ENCODE peak calls at places on chromosomes 13 and 19, in nine cellular contexts. R, U, T, Y, G, O, F, B and A are unnamed samples.

GRCh38 chr13:22194106-22194810 is 523.4 kb downstream of the FGF9 start:
- DNase-seq in G (no peak), B (no peak), F (peak), R (no peak), Y (no peak), T (no peak), U (no peak), O (no peak), A (no peak)

GRCh38 chr19:4686700-4687099 is 16.6 kb upstream of the MYDGF start:
- DNase-seq in T (no peak), O (no peak), U (no peak), G (no peak), F (peak), R (no peak), Y (no peak), B (no peak), A (no peak)

GRCh38 chr13:79455331-79455730 is 25.6 kb upstream of the NDFIP2 start:
- DNase-seq in R (no peak), O (no peak), T (no peak), G (no peak), F (no peak), Y (no peak), U (no peak), B (no peak), A (no peak)

GRCh38 chr13:23921451-23921888 is 24.2 kb upstream of the C1QTNF9B start:
- DNase-seq in G (no peak), F (no peak), T (no peak), R (no peak), U (no peak), Y (no peak), B (no peak), O (no peak), A (peak)

GRCh38 chr13:43388282-43389034 is 365.1 kb downstream of the DNAJC15 start:
- DNase-seq in T (peak), U (no peak), O (no peak), F (no peak), Y (peak), B (no peak), G (no peak), R (no peak), A (no peak)

GRCh38 chr13:97337985-97338384 is 96.0 kb upstream of the RAP2A start:
- DNase-seq in F (no peak), G (no peak), B (no peak), R (no peak), Y (no peak), O (no peak), U (no peak), T (no peak), A (no peak)

GRCh38 chr19:47610902-47611301 is 2.0 kb downstream of the BICRA start:
- DNase-seq in O (no peak), B (no peak), F (no peak), Y (peak), R (no peak), G (no peak), T (peak), U (no peak), A (no peak)

GRCh38 chr19:7471696-7472620 is 16.9 kb downstream of the PEX11G start:
- DNase-seq in T (no peak), F (no peak), U (no peak), O (no peak), R (no peak), B (no peak), G (no peak), Y (no peak), A (no peak)

GRCh38 chr13:104737713-104738112 is 1671.5 kb upstream of the SLC10A2 start:
- DNase-seq in R (no peak), T (no peak), U (no peak), O (no peak), B (no peak), G (no peak), F (no peak), Y (no peak), A (no peak)

GRCh38 chr13:96052655-96053002 is 572 bp downstream of the UGGT2 start:
- DNase-seq in F (no peak), O (no peak), R (no peak), G (no peak), U (peak), T (no peak), Y (no peak), B (no peak), A (no peak)

GRCh38 chr19:5621945-5622464 is 571 bp downstream of the SAFB2 start:
- DNase-seq in G (peak), Y (no peak), F (peak), O (peak), B (peak), U (peak), R (peak), T (peak), A (no peak)

GRCh38 chr13:52882803-52883202 is 34.4 kb upstream of the PCDH8 start:
- DNase-seq in Y (no peak), B (no peak), F (no peak), U (no peak), T (no peak), G (no peak), O (no peak), R (no peak), A (no peak)

GRCh38 chr19:2449019-2449418 is 7.7 kb downstream of the LMNB2 start:
- DNase-seq in R (no peak), G (no peak), T (no peak), Y (no peak), O (no peak), U (no peak), F (no peak), B (no peak), A (no peak)

GRCh38 chr13:43981091-43981490 is 101.4 kb downstream of the LACC1 start:
- DNase-seq in U (peak), O (no peak), Y (no peak), T (no peak), G (no peak), F (no peak), B (no peak), R (no peak), A (no peak)

GRCh38 chr13:77338961-77339401 is 12.1 kb upstream of the MYCBP2 start:
- DNase-seq in Y (no peak), O (no peak), B (no peak), U (no peak), G (no peak), F (no peak), T (no peak), R (no peak), A (no peak)

GRCh38 chr19:50639121-50640112 is at the start of gene SYT3:
- DNase-seq in R (no peak), T (peak), G (peak), B (no peak), Y (peak), U (peak), F (no peak), O (no peak), A (no peak)

GRCh38 chr19:9883231-9883758 is 48.2 kb downstream of the PIN1 start:
- DNase-seq in F (no peak), Y (no peak), G (no peak), T (no peak), B (no peak), R (peak), U (no peak), O (no peak), A (no peak)

DNA sequence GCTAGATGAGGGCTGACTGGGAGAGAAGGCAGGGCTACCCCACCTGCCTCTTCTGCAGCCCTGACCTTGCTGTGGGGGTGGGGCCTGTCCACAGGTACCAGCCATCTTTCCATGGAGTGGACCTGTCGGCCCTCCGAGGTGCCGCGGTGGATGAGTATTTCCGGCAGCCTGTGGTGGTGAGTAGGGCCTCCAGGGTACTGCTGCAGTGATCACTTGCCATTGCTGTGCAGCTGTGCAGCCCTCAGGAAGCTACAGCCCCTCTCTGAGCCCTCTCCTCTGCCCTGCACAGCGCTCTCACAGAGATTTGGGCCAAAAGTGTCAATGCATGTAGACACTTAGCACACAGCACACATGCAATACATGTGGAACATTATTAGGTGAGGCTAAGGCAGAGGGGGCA is 11.8 kb downstream of the YIPF2 start:
- DNase-seq in G (no peak), Y (no peak), U (no peak), O (no peak), T (no peak), R (no peak), F (no peak), B (no peak), A (no peak)
- TF ChIP-seq POLR2A in G (no peak), Y (no peak), U (no peak), O (no peak), T (no peak), R (no peak), F (no peak), B (no peak), A (no peak)

GRCh38 chr19:45767410-45767880 is 1.6 kb downstream of the SIX5 start:
- DNase-seq in U (no peak), G (peak), Y (peak), T (peak), B (peak), F (peak), R (peak), O (peak), A (peak)
- TF ChIP-seq POLR2A in U (no peak), G (peak), Y (no peak), T (peak), B (peak), F (peak), R (no peak), O (peak), A (peak)

DNA sequence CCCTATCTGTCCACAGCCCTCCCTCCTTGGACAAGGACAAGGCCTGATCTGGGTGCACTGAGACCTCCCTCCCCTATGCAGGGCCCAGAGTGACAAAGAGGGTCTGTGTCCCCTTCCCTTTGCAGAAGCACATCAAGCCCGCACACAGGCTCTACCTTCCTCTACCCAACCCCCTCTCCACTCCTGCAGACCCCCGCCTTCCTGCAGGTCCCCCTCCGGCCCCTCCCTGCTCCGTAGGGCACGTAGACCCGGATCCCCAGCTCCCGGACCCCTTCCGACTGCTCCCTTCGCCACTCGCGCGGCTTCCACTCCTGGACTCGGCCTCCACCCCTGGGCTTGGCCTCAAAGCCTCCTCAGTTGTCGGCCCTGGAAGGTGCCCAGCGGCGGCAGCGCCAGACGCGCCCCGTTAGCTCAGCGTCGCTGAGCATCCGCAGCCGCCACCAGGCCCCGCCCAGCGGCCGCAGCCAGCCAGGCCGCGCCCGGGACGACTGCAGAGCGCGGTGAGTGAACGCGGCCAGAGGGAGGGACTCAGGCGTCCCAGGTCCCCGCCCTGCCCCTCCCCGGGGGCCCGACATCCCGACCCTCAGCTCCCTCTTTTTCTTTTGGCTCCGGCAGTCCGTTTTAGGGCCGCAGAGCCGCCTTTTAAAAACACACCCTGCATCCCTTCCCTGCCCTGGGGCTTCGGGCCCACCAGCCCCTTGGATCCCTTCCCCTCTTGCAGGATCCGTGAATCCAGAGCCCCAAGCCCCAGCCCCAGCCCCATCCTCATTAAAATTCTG is 1.6 kb upstream of the MYADM start:
- DNase-seq in T (peak), U (peak), F (peak), Y (peak), B (peak), R (peak), O (peak), G (peak), A (peak)
- TF ChIP-seq POLR2A in T (no peak), U (peak), F (peak), Y (no peak), B (no peak), R (no peak), O (peak), G (no peak), A (no peak)

DNA sequence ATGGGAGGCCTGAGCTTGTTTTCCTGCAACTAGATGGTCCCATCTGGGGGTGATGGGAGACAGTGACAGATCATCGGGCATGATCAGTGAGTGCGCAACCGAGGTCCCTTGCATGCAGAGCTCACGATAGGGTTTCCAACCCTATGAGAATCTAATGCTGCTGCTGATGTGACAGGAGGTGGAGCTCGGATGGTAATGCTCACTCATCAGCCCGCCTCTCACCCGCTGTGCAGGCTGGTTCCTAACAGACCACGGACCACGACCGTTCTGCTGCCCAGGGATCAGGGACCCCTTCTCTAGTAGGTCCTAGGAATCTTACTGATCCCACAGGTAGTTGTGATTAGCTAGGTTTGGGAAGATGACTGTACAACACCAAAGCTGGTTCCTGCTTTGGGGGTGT is 23.5 kb upstream of the GARRE1 start:
- DNase-seq in Y (no peak), O (no peak), F (no peak), U (no peak), G (no peak), B (no peak), R (no peak), T (no peak), A (no peak)
- TF ChIP-seq POLR2A in Y (no peak), O (no peak), F (no peak), U (no peak), G (no peak), B (no peak), R (no peak), T (no peak), A (no peak)

GRCh38 chr19:33260628-33261418 is 35.2 kb upstream of the SLC7A10 start:
- DNase-seq in T (no peak), B (no peak), R (no peak), U (no peak), O (no peak), Y (no peak), G (no peak), F (peak), A (peak)

GRCh38 chr19:33261511-33262192 is 36.0 kb upstream of the SLC7A10 start:
- DNase-seq in R (no peak), G (no peak), F (no peak), B (no peak), U (no peak), Y (no peak), T (no peak), O (no peak), A (no peak)

GRCh38 chr19:33256266-33256665 is 30.6 kb upstream of the SLC7A10 start:
- DNase-seq in Y (no peak), R (no peak), G (no peak), U (no peak), B (no peak), T (no peak), F (no peak), O (no peak), A (no peak)

GRCh38 chr19:33257828-33258227 is 32.2 kb upstream of the SLC7A10 start:
- DNase-seq in Y (no peak), F (no peak), O (no peak), G (no peak), R (no peak), T (no peak), B (no peak), U (no peak), A (no peak)

DNA sequence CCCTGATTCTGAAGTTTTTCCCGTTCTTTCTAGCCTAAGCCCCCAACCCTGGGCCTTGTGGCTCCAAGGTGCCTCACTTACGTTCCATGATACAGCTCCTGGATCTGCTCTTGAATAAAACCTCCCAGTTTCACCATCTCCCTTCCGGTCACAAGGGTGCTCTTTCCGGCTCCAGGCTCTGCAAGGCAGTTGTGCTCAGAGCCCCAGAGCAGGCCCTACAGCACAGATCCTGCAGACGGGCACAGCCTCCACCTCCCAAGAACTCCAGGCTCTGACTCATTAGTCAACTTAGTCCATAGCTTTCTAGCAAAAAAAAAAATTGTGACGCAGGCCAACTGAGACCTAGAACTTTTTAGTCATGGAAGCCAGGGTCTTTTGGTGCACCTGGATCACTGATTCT is 33.9 kb upstream of the SLC7A10 start:
- DNase-seq in O (no peak), G (no peak), Y (no peak), U (no peak), F (no peak), R (no peak), B (no peak), T (no peak), A (no peak)
- TF ChIP-seq POLR2A in O (no peak), G (no peak), Y (no peak), U (no peak), F (no peak), R (no peak), B (no peak), T (no peak), A (no peak)

GRCh38 chr19:16100524-16100923 is 11.2 kb upstream of the RAB8A start:
- DNase-seq in O (no peak), F (no peak), U (no peak), Y (no peak), T (no peak), B (no peak), R (no peak), G (no peak), A (no peak)

GRCh38 chr19:16096281-16096855 is 15.3 kb upstream of the RAB8A start:
- DNase-seq in Y (no peak), G (no peak), O (no peak), F (no peak), B (no peak), T (no peak), U (no peak), R (no peak), A (no peak)

GRCh38 chr19:16095071-16095571 is 16.6 kb upstream of the RAB8A start:
- DNase-seq in F (peak), T (no peak), G (no peak), B (no peak), Y (no peak), R (no peak), U (no peak), O (no peak), A (no peak)

GRCh38 chr19:16098416-16098768 is 13.3 kb upstream of the RAB8A start:
- DNase-seq in O (no peak), R (no peak), T (no peak), Y (no peak), U (no peak), B (no peak), F (no peak), G (no peak), A (no peak)

GRCh38 chr19:16098821-16099220 is 12.9 kb upstream of the RAB8A start:
- DNase-seq in F (no peak), U (no peak), Y (no peak), T (no peak), B (no peak), O (no peak), R (no peak), G (no peak), A (no peak)
- TF ChIP-seq POLR2A in F (no peak), U (peak), Y (no peak), T (no peak), B (no peak), O (no peak), R (no peak), G (no peak), A (no peak)

GRCh38 chr13:38566526-38566925 is 120.4 kb upstream of the FREM2 start:
- DNase-seq in T (no peak), B (no peak), O (no peak), U (no peak), R (no peak), F (no peak), G (no peak), Y (no peak), A (no peak)

GRCh38 chr13:38564751-38565150 is 122.1 kb upstream of the FREM2 start:
- DNase-seq in R (no peak), T (no peak), U (no peak), F (no peak), G (no peak), B (no peak), O (no peak), Y (no peak), A (no peak)

GRCh38 chr13:38566023-38566422 is 120.9 kb upstream of the FREM2 start:
- DNase-seq in R (no peak), U (no peak), B (no peak), O (no peak), F (no peak), G (no peak), Y (no peak), T (no peak), A (no peak)

DNA sequence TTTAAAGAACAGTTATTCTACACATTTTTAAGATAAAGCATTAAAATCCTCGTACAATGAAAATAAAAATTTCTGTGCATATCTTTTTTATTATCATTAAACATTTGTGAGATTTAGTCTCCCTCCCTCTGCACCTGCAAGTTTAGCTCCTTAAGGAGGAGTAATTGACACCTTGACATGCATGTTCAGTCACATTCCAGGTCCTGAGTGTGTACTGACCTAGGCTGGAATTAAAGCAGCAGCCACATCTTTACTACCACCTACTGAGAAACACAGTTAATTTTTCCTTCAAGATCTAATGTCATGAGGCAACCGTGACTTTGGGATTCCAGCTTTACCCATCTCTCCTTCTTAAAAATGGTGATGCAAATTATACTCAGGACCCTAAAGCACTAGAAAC is 123.1 kb upstream of the FREM2 start:
- DNase-seq in O (no peak), G (no peak), R (no peak), B (no peak), Y (no peak), T (no peak), U (no peak), F (no peak), A (no peak)
- TF ChIP-seq POLR2A in O (no peak), G (no peak), R (no peak), B (no peak), Y (no peak), T (no peak), U (no peak), F (no peak), A (no peak)

GRCh38 chr19:17337675-17338439 is 504 bp downstream of the GTPBP3 start:
- DNase-seq in U (peak), R (no peak), O (no peak), Y (no peak), T (no peak), B (no peak), G (no peak), F (no peak), A (no peak)
- TF ChIP-seq POLR2A in U (peak), R (no peak), O (no peak), Y (no peak), T (no peak), B (no peak), G (no peak), F (no peak), A (no peak)

GRCh38 chr19:23758187-23759074 is at the start of gene ZNF681:
- DNase-seq in B (peak), T (peak), Y (peak), G (peak), O (peak), U (peak), R (peak), F (peak), A (peak)
- TF ChIP-seq POLR2A in B (no peak), T (no peak), Y (no peak), G (peak), O (peak), U (peak), R (no peak), F (peak), A (no peak)

DNA sequence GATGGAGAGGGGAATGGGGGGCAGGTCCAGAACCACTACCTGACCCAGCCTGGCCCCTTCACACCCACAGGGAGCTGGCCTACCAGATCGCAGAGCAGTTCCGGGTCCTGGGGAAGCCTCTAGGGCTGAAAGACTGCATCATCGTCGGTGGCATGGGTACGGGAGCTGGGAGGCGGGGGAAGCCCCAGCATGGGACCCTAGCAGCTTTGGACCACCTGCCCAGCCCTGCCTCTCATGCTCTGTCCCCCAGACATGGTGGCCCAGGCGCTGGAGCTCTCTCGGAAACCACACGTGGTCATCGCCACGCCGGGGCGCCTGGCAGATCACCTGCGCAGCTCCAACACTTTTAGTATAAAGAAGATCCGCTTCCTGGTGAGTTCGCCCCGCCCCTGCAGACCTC is 2.1 kb downstream of the DDX49 start:
- DNase-seq in U (no peak), B (no peak), Y (no peak), G (no peak), F (no peak), O (no peak), R (no peak), T (no peak), A (no peak)
- TF ChIP-seq POLR2A in U (no peak), B (no peak), Y (no peak), G (no peak), F (no peak), O (no peak), R (no peak), T (no peak), A (no peak)